ENCODE peak calls at places on chromosomes 7 and 10, in seven cellular contexts. One of them, this sample, is unnamed.

GRCh38 chr7:111392976-111393762 is 169.1 kb downstream of the IMMP2L start:
- DNase-seq in SK-N-SH: no peak
- DNase-seq in GM12892: no peak
- DNase-seq in HepG2: no peak
- DNase-seq in K562: no peak
- DNase-seq in GM12878: no peak
- DNase-seq in H1: no peak
- DNase-seq in this sample: no peak

GRCh38 chr7:121101621-121102020 is 113.1 kb downstream of the CPED1 start:
- DNase-seq in GM12892: no peak
- DNase-seq in GM12878: no peak
- DNase-seq in SK-N-SH: no peak
- DNase-seq in H1: no peak
- DNase-seq in K562: no peak
- DNase-seq in HepG2: no peak
- DNase-seq in this sample: no peak

GRCh38 chr7:116633131-116633988 is 38.6 kb upstream of the MET start:
- DNase-seq in K562: no peak
- DNase-seq in HepG2: no peak
- DNase-seq in H1: no peak
- DNase-seq in GM12892: no peak
- DNase-seq in SK-N-SH: no peak
- DNase-seq in GM12878: peak; percentile 21
- DNase-seq in this sample: no peak

GRCh38 chr10:14186245-14186644 is 144.5 kb downstream of the FRMD4A start:
- DNase-seq in GM12878: no peak
- DNase-seq in H1: no peak
- DNase-seq in GM12892: no peak
- DNase-seq in K562: peak; percentile 30
- DNase-seq in SK-N-SH: no peak
- DNase-seq in HepG2: peak; percentile 7
- DNase-seq in this sample: no peak

GRCh38 chr10:48476279-48476982 is 128.4 kb downstream of the ARHGAP22 start:
- DNase-seq in SK-N-SH: peak; percentile 75
- DNase-seq in GM12878: no peak
- DNase-seq in HepG2: no peak
- DNase-seq in H1: peak; percentile 42
- DNase-seq in GM12892: no peak
- DNase-seq in K562: no peak
- DNase-seq in this sample: no peak

GRCh38 chr7:158160199-158160598 is 427.4 kb downstream of the PTPRN2 start:
- DNase-seq in K562: no peak
- DNase-seq in H1: no peak
- DNase-seq in SK-N-SH: no peak
- DNase-seq in GM12878: no peak
- DNase-seq in HepG2: peak; percentile 33
- DNase-seq in GM12892: no peak
- DNase-seq in this sample: no peak

GRCh38 chr7:93232673-93233018 is 480 bp downstream of the VPS50 start:
- DNase-seq in GM12892: no peak
- DNase-seq in GM12878: no peak
- DNase-seq in H1: no peak
- DNase-seq in SK-N-SH: no peak
- DNase-seq in K562: peak; percentile 28
- DNase-seq in HepG2: no peak
- DNase-seq in this sample: no peak

GRCh38 chr7:104848386-104848990 is 165.5 kb upstream of the KMT2E start:
- DNase-seq in H1: peak; percentile 94
- DNase-seq in GM12878: no peak
- DNase-seq in SK-N-SH: peak; percentile 73
- DNase-seq in K562: peak; percentile 77
- DNase-seq in GM12892: no peak
- DNase-seq in HepG2: peak; percentile 35
- DNase-seq in this sample: no peak

GRCh38 chr7:132592947-132593335 is 16.7 kb upstream of the PLXNA4 start:
- DNase-seq in GM12878: no peak
- DNase-seq in SK-N-SH: peak; percentile 64
- DNase-seq in K562: no peak
- DNase-seq in GM12892: no peak
- DNase-seq in HepG2: no peak
- DNase-seq in H1: no peak
- DNase-seq in this sample: no peak

GRCh38 chr7:155860840-155861479 is 48.7 kb upstream of the SHH start:
- DNase-seq in HepG2: no peak
- DNase-seq in K562: no peak
- DNase-seq in GM12892: no peak
- DNase-seq in SK-N-SH: no peak
- DNase-seq in H1: no peak
- DNase-seq in GM12878: no peak
- DNase-seq in this sample: no peak

GRCh38 chr10:90775351-90776028 is 82.3 kb downstream of the HTR7 start:
- DNase-seq in H1: no peak
- DNase-seq in GM12892: no peak
- DNase-seq in SK-N-SH: no peak
- DNase-seq in K562: no peak
- DNase-seq in GM12878: peak; percentile 35
- DNase-seq in HepG2: no peak
- DNase-seq in this sample: no peak

GRCh38 chr7:36057375-36057774 is 95.7 kb upstream of the EEPD1 start:
- DNase-seq in GM12892: no peak
- DNase-seq in HepG2: no peak
- DNase-seq in H1: no peak
- DNase-seq in SK-N-SH: no peak
- DNase-seq in GM12878: no peak
- DNase-seq in K562: no peak
- DNase-seq in this sample: no peak

GRCh38 chr7:15889501-15889900 is 203.0 kb upstream of the MEOX2 start:
- DNase-seq in GM12878: no peak
- DNase-seq in K562: no peak
- DNase-seq in HepG2: no peak
- DNase-seq in SK-N-SH: peak; percentile 6
- DNase-seq in H1: no peak
- DNase-seq in GM12892: no peak
- DNase-seq in this sample: no peak

GRCh38 chr10:17838080-17838634 is 29.0 kb downstream of the MRC1 start:
- DNase-seq in GM12878: no peak
- DNase-seq in SK-N-SH: peak; percentile 21
- DNase-seq in HepG2: no peak
- DNase-seq in K562: no peak
- DNase-seq in H1: no peak
- DNase-seq in GM12892: no peak
- DNase-seq in this sample: no peak

GRCh38 chr7:50393076-50393475 is 57.1 kb downstream of the FIGNL1 start:
- DNase-seq in HepG2: no peak
- DNase-seq in H1: no peak
- DNase-seq in GM12878: no peak
- DNase-seq in K562: peak; percentile 25
- DNase-seq in SK-N-SH: no peak
- DNase-seq in GM12892: no peak
- DNase-seq in this sample: no peak

DNA sequence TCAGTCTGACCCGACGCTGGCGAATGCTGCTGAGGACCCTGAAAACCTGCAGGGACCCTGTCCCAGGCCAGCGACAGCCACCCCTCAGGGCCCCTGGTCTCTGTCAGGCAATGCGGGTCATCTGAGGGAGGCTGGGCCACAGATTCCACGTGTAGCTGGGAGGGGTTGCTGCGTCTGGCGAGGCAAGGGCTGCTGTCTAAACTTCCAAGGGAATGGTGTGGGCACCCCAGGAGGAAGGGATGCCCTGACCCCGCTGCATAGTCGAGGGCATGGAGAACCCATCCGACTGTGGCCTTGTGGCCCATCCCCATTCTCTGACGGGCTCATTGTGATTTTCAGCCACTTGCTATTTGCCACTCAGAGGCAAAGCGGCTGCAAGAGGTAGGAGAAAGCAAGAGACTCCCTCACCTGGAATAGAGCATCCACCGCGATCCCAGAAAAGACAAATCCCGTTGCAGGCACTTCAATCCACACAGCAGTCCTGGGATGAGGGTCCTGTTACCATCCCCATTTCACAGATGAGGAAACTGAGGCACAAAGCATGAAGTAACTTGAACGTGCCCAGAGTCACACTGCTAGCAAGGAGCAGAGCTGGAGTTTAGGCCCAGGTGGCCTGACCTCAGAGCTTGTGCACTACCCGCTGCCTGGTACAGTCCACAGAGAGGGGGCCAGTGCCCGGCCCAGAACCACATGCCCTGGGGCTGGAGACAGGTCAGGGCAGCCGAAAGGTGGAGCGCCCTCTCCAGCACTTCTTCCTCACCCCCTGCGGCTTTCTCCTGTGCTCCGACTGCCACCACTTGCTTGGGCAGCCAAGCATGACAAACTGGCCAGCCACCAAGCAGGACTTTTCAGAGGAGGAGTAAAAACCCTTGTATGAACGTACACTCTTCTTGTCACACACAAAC is 163.8 kb upstream of the KLF14 start:
- DNase-seq in SK-N-SH: peak; percentile 34
- DNase-seq in H1: no peak
- DNase-seq in K562: no peak
- DNase-seq in GM12878: peak; percentile 62
- DNase-seq in GM12892: no peak
- DNase-seq in HepG2: no peak
- DNase-seq in this sample: no peak
- TF ChIP-seq TAF1 in SK-N-SH: no peak
- TF ChIP-seq TAF1 in H1: no peak
- TF ChIP-seq TAF1 in K562: no peak
- TF ChIP-seq TAF1 in GM12878: no peak
- TF ChIP-seq TAF1 in GM12892: no peak
- TF ChIP-seq TAF1 in HepG2: no peak
- TF ChIP-seq TAF1 in this sample: no peak

GRCh38 chr10:92692697-92693533 is 3.2 kb downstream of the HHEX start:
- DNase-seq in GM12878: no peak
- DNase-seq in GM12892: no peak
- DNase-seq in SK-N-SH: no peak
- DNase-seq in H1: no peak
- DNase-seq in K562: no peak
- DNase-seq in HepG2: no peak
- DNase-seq in this sample: no peak

GRCh38 chr10:92692085-92692671 is 2.4 kb downstream of the HHEX start:
- DNase-seq in HepG2: no peak
- DNase-seq in GM12878: no peak
- DNase-seq in K562: no peak
- DNase-seq in SK-N-SH: no peak
- DNase-seq in H1: peak; percentile 80
- DNase-seq in GM12892: no peak
- DNase-seq in this sample: no peak

GRCh38 chr10:92690211-92691041 is 671 bp downstream of the HHEX start:
- DNase-seq in SK-N-SH: peak; percentile 59
- DNase-seq in K562: peak; percentile 54
- DNase-seq in GM12878: no peak
- DNase-seq in GM12892: no peak
- DNase-seq in HepG2: no peak
- DNase-seq in H1: peak; percentile 69
- DNase-seq in this sample: no peak

GRCh38 chr10:92691042-92691590 is 1.4 kb downstream of the HHEX start:
- DNase-seq in HepG2: no peak
- DNase-seq in GM12878: no peak
- DNase-seq in K562: no peak
- DNase-seq in H1: peak; percentile 60
- DNase-seq in SK-N-SH: no peak
- DNase-seq in GM12892: no peak
- DNase-seq in this sample: no peak

DNA sequence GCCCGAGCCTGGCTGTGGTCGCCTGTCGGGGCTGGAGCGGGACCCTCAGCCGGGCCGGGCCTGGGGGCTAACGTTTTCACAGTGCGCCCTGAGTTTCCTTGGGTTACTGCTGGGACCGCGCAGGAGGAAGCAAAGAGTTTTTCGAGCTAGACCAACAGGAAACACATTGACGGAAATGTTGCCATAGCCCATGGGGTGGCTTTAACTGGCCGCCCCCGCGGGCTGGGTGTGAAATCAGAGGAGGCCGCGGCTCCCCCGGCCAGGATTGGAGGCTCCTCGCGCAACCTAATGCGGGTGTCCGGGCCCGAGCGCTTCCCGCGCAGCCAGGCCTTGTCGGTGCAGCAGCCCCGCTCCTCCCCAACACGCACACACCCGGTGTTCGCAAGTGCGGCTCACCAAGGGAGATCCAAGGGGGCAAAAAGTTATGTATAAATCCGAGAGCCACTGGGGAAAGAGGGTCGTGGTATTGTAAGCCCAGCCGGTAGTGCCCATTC is 1.9 kb downstream of the HHEX start:
- DNase-seq in K562: peak; percentile 24
- DNase-seq in GM12878: no peak
- DNase-seq in HepG2: no peak
- DNase-seq in SK-N-SH: no peak
- DNase-seq in H1: no peak
- DNase-seq in GM12892: no peak
- DNase-seq in this sample: no peak
- TF ChIP-seq POLR2AphosphoS5 in K562: no peak
- TF ChIP-seq POLR2AphosphoS5 in GM12878: no peak
- TF ChIP-seq POLR2AphosphoS5 in HepG2: no peak
- TF ChIP-seq POLR2AphosphoS5 in SK-N-SH: no peak
- TF ChIP-seq POLR2AphosphoS5 in H1: no peak
- TF ChIP-seq POLR2AphosphoS5 in GM12892: no peak
- TF ChIP-seq POLR2AphosphoS5 in this sample: no peak

GRCh38 chr7:4179616-4180380 is 502.3 kb upstream of the FOXK1 start:
- DNase-seq in GM12892: no peak
- DNase-seq in HepG2: no peak
- DNase-seq in K562: no peak
- DNase-seq in GM12878: no peak
- DNase-seq in H1: no peak
- DNase-seq in SK-N-SH: no peak
- DNase-seq in this sample: no peak
- TF ChIP-seq TAF1 in GM12892: no peak
- TF ChIP-seq TAF1 in HepG2: no peak
- TF ChIP-seq TAF1 in K562: no peak
- TF ChIP-seq TAF1 in GM12878: no peak
- TF ChIP-seq TAF1 in H1: no peak
- TF ChIP-seq TAF1 in SK-N-SH: no peak
- TF ChIP-seq TAF1 in this sample: no peak

DNA sequence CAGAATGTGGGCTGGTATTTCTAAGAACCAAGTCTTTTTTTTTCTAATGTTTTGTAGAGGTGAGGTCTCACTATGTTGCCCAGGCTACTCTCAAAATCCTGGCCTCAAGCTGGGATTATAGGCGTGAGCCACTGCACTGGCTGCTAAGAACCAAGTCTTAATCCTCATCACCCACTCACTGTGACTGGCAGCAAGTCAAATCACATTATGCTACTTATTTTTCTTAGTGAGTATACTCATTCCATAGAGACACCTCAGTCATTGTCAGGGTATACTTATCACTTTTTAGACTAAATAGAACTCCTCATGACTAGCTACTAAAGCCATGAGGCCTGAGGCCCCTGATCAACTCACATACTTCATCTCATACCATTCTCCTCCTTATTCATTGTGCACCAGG is 116.1 kb downstream of the STRA8 start:
- DNase-seq in HepG2: no peak
- DNase-seq in H1: no peak
- DNase-seq in GM12878: no peak
- DNase-seq in K562: no peak
- DNase-seq in GM12892: no peak
- DNase-seq in SK-N-SH: no peak
- DNase-seq in this sample: no peak
- TF ChIP-seq POLR2AphosphoS5 in HepG2: no peak
- TF ChIP-seq POLR2AphosphoS5 in H1: no peak
- TF ChIP-seq POLR2AphosphoS5 in GM12878: no peak
- TF ChIP-seq POLR2AphosphoS5 in K562: no peak
- TF ChIP-seq POLR2AphosphoS5 in GM12892: no peak
- TF ChIP-seq POLR2AphosphoS5 in SK-N-SH: no peak
- TF ChIP-seq POLR2AphosphoS5 in this sample: no peak

GRCh38 chr10:86684305-86684704 is 16.0 kb downstream of the LDB3 start:
- DNase-seq in HepG2: no peak
- DNase-seq in K562: peak; percentile 28
- DNase-seq in H1: peak; percentile 78
- DNase-seq in SK-N-SH: peak; percentile 74
- DNase-seq in GM12892: no peak
- DNase-seq in GM12878: no peak
- DNase-seq in this sample: no peak
- TF ChIP-seq TAF1 in HepG2: no peak
- TF ChIP-seq TAF1 in K562: no peak
- TF ChIP-seq TAF1 in H1: peak; percentile 26
- TF ChIP-seq TAF1 in SK-N-SH: no peak
- TF ChIP-seq TAF1 in GM12892: no peak
- TF ChIP-seq TAF1 in GM12878: no peak
- TF ChIP-seq TAF1 in this sample: no peak

This sample was measured in GM12891.